ENCODE peak calls at places on chromosomes 3 and 15, in ten cellular contexts. One of them, this sample, is unnamed. For H3K4me1, the result is how much of the 10 kb centered on the place peaks cover.

GRCh38 chr3:130374908-130375307 is 29.4 kb downstream of the COL6A5 start:
- DNase-seq in colonic mucosa: no peak
- DNase-seq in Panc1: no peak
- DNase-seq in lower lobe of right lung: no peak
- DNase-seq in cardiac muscle cell: no peak
- DNase-seq in DND-41: no peak
- DNase-seq in thoracic aorta: no peak
- DNase-seq in CD4-positive, alpha-beta memory T cell: no peak
- DNase-seq in heart right ventricle: no peak
- DNase-seq in spleen: no peak
- DNase-seq in this sample: no peak

GRCh38 chr15:68333775-68334470 is 56.4 kb downstream of the FEM1B start:
- DNase-seq in cardiac muscle cell: peak
- DNase-seq in colonic mucosa: no peak
- DNase-seq in lower lobe of right lung: peak
- DNase-seq in CD4-positive, alpha-beta memory T cell: no peak
- DNase-seq in Panc1: no peak
- DNase-seq in heart right ventricle: no peak
- DNase-seq in spleen: peak
- DNase-seq in DND-41: no peak
- DNase-seq in thoracic aorta: no peak
- DNase-seq in this sample: peak

GRCh38 chr15:98221144-98221543 is 260.6 kb downstream of the ARRDC4 start:
- DNase-seq in DND-41: no peak
- DNase-seq in CD4-positive, alpha-beta memory T cell: no peak
- DNase-seq in spleen: no peak
- DNase-seq in Panc1: no peak
- DNase-seq in heart right ventricle: no peak
- DNase-seq in cardiac muscle cell: no peak
- DNase-seq in lower lobe of right lung: no peak
- DNase-seq in colonic mucosa: no peak
- DNase-seq in thoracic aorta: no peak
- DNase-seq in this sample: no peak

GRCh38 chr15:36901012-36901411 is 199.3 kb downstream of the MEIS2 start:
- DNase-seq in lower lobe of right lung: no peak
- DNase-seq in DND-41: no peak
- DNase-seq in thoracic aorta: no peak
- DNase-seq in CD4-positive, alpha-beta memory T cell: no peak
- DNase-seq in spleen: no peak
- DNase-seq in cardiac muscle cell: no peak
- DNase-seq in colonic mucosa: no peak
- DNase-seq in heart right ventricle: no peak
- DNase-seq in Panc1: no peak
- DNase-seq in this sample: no peak

GRCh38 chr3:59473580-59473979 is 423.8 kb upstream of the CFAP20DC start:
- DNase-seq in cardiac muscle cell: peak
- DNase-seq in thoracic aorta: no peak
- DNase-seq in DND-41: no peak
- DNase-seq in lower lobe of right lung: no peak
- DNase-seq in spleen: no peak
- DNase-seq in colonic mucosa: no peak
- DNase-seq in heart right ventricle: no peak
- DNase-seq in CD4-positive, alpha-beta memory T cell: no peak
- DNase-seq in Panc1: no peak
- DNase-seq in this sample: no peak

GRCh38 chr3:158789592-158789991 is 12.3 kb upstream of the MFSD1 start:
- DNase-seq in heart right ventricle: no peak
- DNase-seq in Panc1: no peak
- DNase-seq in colonic mucosa: no peak
- DNase-seq in spleen: no peak
- DNase-seq in CD4-positive, alpha-beta memory T cell: no peak
- DNase-seq in DND-41: no peak
- DNase-seq in lower lobe of right lung: no peak
- DNase-seq in thoracic aorta: no peak
- DNase-seq in cardiac muscle cell: peak
- DNase-seq in this sample: no peak

GRCh38 chr3:12356996-12357395 is 68.1 kb downstream of the PPARG start:
- DNase-seq in colonic mucosa: no peak
- DNase-seq in lower lobe of right lung: peak
- DNase-seq in CD4-positive, alpha-beta memory T cell: no peak
- DNase-seq in Panc1: no peak
- DNase-seq in DND-41: no peak
- DNase-seq in cardiac muscle cell: no peak
- DNase-seq in thoracic aorta: no peak
- DNase-seq in heart right ventricle: no peak
- DNase-seq in spleen: no peak
- DNase-seq in this sample: no peak

GRCh38 chr15:58224068-58224467 is 85.9 kb downstream of the AQP9 start:
- DNase-seq in DND-41: no peak
- DNase-seq in Panc1: no peak
- DNase-seq in CD4-positive, alpha-beta memory T cell: no peak
- DNase-seq in spleen: peak
- DNase-seq in lower lobe of right lung: no peak
- DNase-seq in colonic mucosa: no peak
- DNase-seq in thoracic aorta: no peak
- DNase-seq in heart right ventricle: peak
- DNase-seq in cardiac muscle cell: peak
- DNase-seq in this sample: no peak

GRCh38 chr3:85304360-85304964 is 345.7 kb downstream of the CADM2 start:
- DNase-seq in lower lobe of right lung: no peak
- DNase-seq in DND-41: no peak
- DNase-seq in heart right ventricle: no peak
- DNase-seq in CD4-positive, alpha-beta memory T cell: no peak
- DNase-seq in colonic mucosa: no peak
- DNase-seq in thoracic aorta: no peak
- DNase-seq in cardiac muscle cell: no peak
- DNase-seq in Panc1: no peak
- DNase-seq in spleen: no peak
- DNase-seq in this sample: no peak

GRCh38 chr15:24878153-24878552 is 76.6 kb upstream of the SNRPN start:
- DNase-seq in lower lobe of right lung: peak
- DNase-seq in heart right ventricle: peak
- DNase-seq in cardiac muscle cell: peak
- DNase-seq in Panc1: no peak
- DNase-seq in DND-41: no peak
- DNase-seq in colonic mucosa: no peak
- DNase-seq in spleen: no peak
- DNase-seq in CD4-positive, alpha-beta memory T cell: no peak
- DNase-seq in thoracic aorta: no peak
- DNase-seq in this sample: no peak

GRCh38 chr3:28322464-28322863 is 26.1 kb upstream of the ZCWPW2 start:
- DNase-seq in Panc1: no peak
- DNase-seq in CD4-positive, alpha-beta memory T cell: no peak
- DNase-seq in cardiac muscle cell: peak
- DNase-seq in spleen: no peak
- DNase-seq in DND-41: no peak
- DNase-seq in lower lobe of right lung: no peak
- DNase-seq in colonic mucosa: no peak
- DNase-seq in heart right ventricle: no peak
- DNase-seq in thoracic aorta: no peak
- DNase-seq in this sample: no peak

GRCh38 chr3:31218082-31218481 is 314.6 kb upstream of the STT3B start:
- DNase-seq in heart right ventricle: no peak
- DNase-seq in DND-41: no peak
- DNase-seq in colonic mucosa: no peak
- DNase-seq in Panc1: no peak
- DNase-seq in CD4-positive, alpha-beta memory T cell: no peak
- DNase-seq in lower lobe of right lung: no peak
- DNase-seq in thoracic aorta: no peak
- DNase-seq in cardiac muscle cell: no peak
- DNase-seq in spleen: no peak
- DNase-seq in this sample: no peak

GRCh38 chr3:129343643-129344360 is 65.1 kb downstream of the HMCES start:
- DNase-seq in spleen: no peak
- DNase-seq in DND-41: no peak
- DNase-seq in lower lobe of right lung: peak
- DNase-seq in CD4-positive, alpha-beta memory T cell: peak
- DNase-seq in cardiac muscle cell: peak
- DNase-seq in thoracic aorta: no peak
- DNase-seq in heart right ventricle: no peak
- DNase-seq in Panc1: no peak
- DNase-seq in colonic mucosa: peak
- DNase-seq in this sample: no peak

GRCh38 chr3:31445701-31446100 is 87.0 kb upstream of the STT3B start:
- DNase-seq in CD4-positive, alpha-beta memory T cell: no peak
- DNase-seq in DND-41: no peak
- DNase-seq in cardiac muscle cell: no peak
- DNase-seq in colonic mucosa: no peak
- DNase-seq in lower lobe of right lung: no peak
- DNase-seq in Panc1: no peak
- DNase-seq in thoracic aorta: no peak
- DNase-seq in spleen: no peak
- DNase-seq in heart right ventricle: no peak
- DNase-seq in this sample: no peak

GRCh38 chr15:85475317-85475701 is 94.9 kb downstream of the AKAP13 start:
- DNase-seq in thoracic aorta: no peak
- DNase-seq in colonic mucosa: no peak
- DNase-seq in CD4-positive, alpha-beta memory T cell: no peak
- DNase-seq in Panc1: no peak
- DNase-seq in spleen: no peak
- DNase-seq in DND-41: no peak
- DNase-seq in cardiac muscle cell: no peak
- DNase-seq in heart right ventricle: no peak
- DNase-seq in lower lobe of right lung: no peak
- DNase-seq in this sample: no peak

GRCh38 chr15:42650208-42651066 is 75.0 kb downstream of the STARD9 start:
- DNase-seq in spleen: no peak
- DNase-seq in cardiac muscle cell: peak
- DNase-seq in thoracic aorta: peak
- DNase-seq in heart right ventricle: peak
- DNase-seq in colonic mucosa: peak
- DNase-seq in Panc1: peak
- DNase-seq in DND-41: peak
- DNase-seq in lower lobe of right lung: no peak
- DNase-seq in CD4-positive, alpha-beta memory T cell: peak
- DNase-seq in this sample: peak

GRCh38 chr3:148922467-148922866 is 57.4 kb downstream of the CPA3 start:
- DNase-seq in cardiac muscle cell: no peak
- DNase-seq in spleen: no peak
- DNase-seq in thoracic aorta: no peak
- DNase-seq in CD4-positive, alpha-beta memory T cell: no peak
- DNase-seq in DND-41: no peak
- DNase-seq in lower lobe of right lung: no peak
- DNase-seq in colonic mucosa: no peak
- DNase-seq in heart right ventricle: no peak
- DNase-seq in Panc1: no peak
- DNase-seq in this sample: no peak

GRCh38 chr3:37988931-37989525 is 1.6 kb upstream of the VILL start:
- DNase-seq in thoracic aorta: no peak
- DNase-seq in lower lobe of right lung: no peak
- DNase-seq in DND-41: no peak
- DNase-seq in heart right ventricle: no peak
- DNase-seq in cardiac muscle cell: no peak
- DNase-seq in colonic mucosa: no peak
- DNase-seq in Panc1: no peak
- DNase-seq in CD4-positive, alpha-beta memory T cell: no peak
- DNase-seq in spleen: peak
- DNase-seq in this sample: no peak
- H3K4me1 ChIP-seq in thoracic aorta: under half
- H3K4me1 ChIP-seq in lower lobe of right lung: under half
- H3K4me1 ChIP-seq in DND-41: under half
- H3K4me1 ChIP-seq in heart right ventricle: under half
- H3K4me1 ChIP-seq in cardiac muscle cell: under half
- H3K4me1 ChIP-seq in colonic mucosa: under half
- H3K4me1 ChIP-seq in Panc1: under half
- H3K4me1 ChIP-seq in CD4-positive, alpha-beta memory T cell: under half
- H3K4me1 ChIP-seq in spleen: under half
- H3K4me1 ChIP-seq in this sample: under half

DNA sequence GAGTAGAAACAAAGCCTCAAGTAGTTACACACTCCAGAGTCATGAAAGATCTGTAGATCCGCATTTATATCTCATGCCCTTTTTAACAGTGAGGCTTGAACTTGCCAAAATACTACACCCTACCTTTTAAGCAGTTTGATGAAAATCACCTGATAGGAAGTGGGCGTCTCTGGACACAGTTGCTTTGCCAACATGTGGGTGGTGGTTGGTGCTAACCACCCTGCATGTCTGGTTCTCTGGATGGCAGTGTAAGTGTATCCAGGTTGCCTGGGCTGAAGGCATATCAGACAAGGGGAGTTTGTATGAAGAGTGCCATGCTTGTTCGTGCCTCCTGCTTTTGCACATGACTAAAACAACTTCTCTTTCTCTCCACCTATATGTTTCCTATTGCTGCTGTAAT is 159.6 kb downstream of the GHSR start:
- DNase-seq in thoracic aorta: no peak
- DNase-seq in DND-41: peak
- DNase-seq in heart right ventricle: no peak
- DNase-seq in cardiac muscle cell: no peak
- DNase-seq in Panc1: no peak
- DNase-seq in lower lobe of right lung: no peak
- DNase-seq in spleen: no peak
- DNase-seq in colonic mucosa: no peak
- DNase-seq in CD4-positive, alpha-beta memory T cell: no peak
- DNase-seq in this sample: no peak
- H3K27ac ChIP-seq in thoracic aorta: no peak
- H3K27ac ChIP-seq in DND-41: no peak
- H3K27ac ChIP-seq in heart right ventricle: peak
- H3K27ac ChIP-seq in cardiac muscle cell: peak
- H3K27ac ChIP-seq in Panc1: no peak
- H3K27ac ChIP-seq in lower lobe of right lung: no peak
- H3K27ac ChIP-seq in spleen: no peak
- H3K27ac ChIP-seq in colonic mucosa: no peak
- H3K27ac ChIP-seq in CD4-positive, alpha-beta memory T cell: no peak
- H3K27ac ChIP-seq in this sample: peak

DNA sequence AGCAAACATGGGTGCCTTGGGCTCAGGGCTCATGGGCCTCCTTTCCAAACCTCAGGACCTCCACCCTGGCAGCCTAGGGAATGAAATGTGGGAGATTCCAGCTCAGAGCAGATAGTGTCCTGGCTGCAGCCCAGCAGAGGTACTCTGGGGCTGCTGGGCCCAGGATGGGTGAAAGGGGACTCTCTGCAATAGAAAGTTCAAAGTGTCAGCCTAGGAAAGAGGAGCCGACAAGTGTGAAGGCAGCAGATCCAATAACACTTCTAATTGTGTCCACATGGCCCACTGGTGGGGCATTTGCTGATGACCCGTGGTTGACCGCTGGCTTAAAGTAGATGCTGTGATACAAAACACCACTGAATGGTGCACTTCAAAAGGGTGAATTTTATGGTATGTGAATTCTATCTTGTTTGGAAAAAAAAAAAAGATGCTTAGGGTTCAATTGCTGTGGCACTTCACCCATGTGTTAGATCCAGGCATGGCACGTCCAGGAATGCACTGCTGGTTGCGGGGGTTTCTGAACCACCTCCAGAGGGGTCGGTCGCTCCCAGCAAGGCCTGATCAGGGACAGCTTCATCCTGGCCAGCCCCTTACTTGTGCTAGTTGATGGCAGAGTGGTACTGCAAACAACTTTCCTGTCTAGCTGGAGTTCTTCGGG is 20.9 kb downstream of the AMOTL2 start:
- DNase-seq in cardiac muscle cell: no peak
- DNase-seq in spleen: peak
- DNase-seq in colonic mucosa: no peak
- DNase-seq in lower lobe of right lung: no peak
- DNase-seq in DND-41: no peak
- DNase-seq in thoracic aorta: no peak
- DNase-seq in heart right ventricle: no peak
- DNase-seq in Panc1: no peak
- DNase-seq in CD4-positive, alpha-beta memory T cell: no peak
- DNase-seq in this sample: no peak
- H3K4me1 ChIP-seq in cardiac muscle cell: under half
- H3K4me1 ChIP-seq in spleen: under half
- H3K4me1 ChIP-seq in colonic mucosa: under half
- H3K4me1 ChIP-seq in lower lobe of right lung: half or more
- H3K4me1 ChIP-seq in DND-41: under half
- H3K4me1 ChIP-seq in thoracic aorta: under half
- H3K4me1 ChIP-seq in heart right ventricle: half or more
- H3K4me1 ChIP-seq in Panc1: half or more
- H3K4me1 ChIP-seq in CD4-positive, alpha-beta memory T cell: under half
- H3K4me1 ChIP-seq in this sample: half or more

GRCh38 chr3:186298876-186299275 is 63.2 kb downstream of the DGKG start:
- DNase-seq in thoracic aorta: no peak
- DNase-seq in heart right ventricle: no peak
- DNase-seq in Panc1: no peak
- DNase-seq in spleen: no peak
- DNase-seq in DND-41: no peak
- DNase-seq in lower lobe of right lung: no peak
- DNase-seq in cardiac muscle cell: no peak
- DNase-seq in colonic mucosa: no peak
- DNase-seq in CD4-positive, alpha-beta memory T cell: no peak
- DNase-seq in this sample: no peak
- H3K27ac ChIP-seq in thoracic aorta: no peak
- H3K27ac ChIP-seq in heart right ventricle: no peak
- H3K27ac ChIP-seq in Panc1: no peak
- H3K27ac ChIP-seq in spleen: no peak
- H3K27ac ChIP-seq in DND-41: no peak
- H3K27ac ChIP-seq in lower lobe of right lung: no peak
- H3K27ac ChIP-seq in cardiac muscle cell: no peak
- H3K27ac ChIP-seq in colonic mucosa: no peak
- H3K27ac ChIP-seq in CD4-positive, alpha-beta memory T cell: no peak
- H3K27ac ChIP-seq in this sample: no peak